ENCODE peak calls at places on chromosome 19, in five cellular contexts. One of them, this sample, is unnamed. For H3K9me3, the result is how much of the 10 kb centered on the place peaks cover.

GRCh38 chr19:18731562-18732008 is 48.1 kb downstream of the CRTC1 start:
- DNase-seq in body of pancreas: no peak
- DNase-seq in CD4-positive, alpha-beta T cell: no peak
- DNase-seq in esophagus muscularis mucosa: no peak
- DNase-seq in upper lobe of right lung: no peak
- DNase-seq in this sample: peak

GRCh38 chr19:342801-343421 is 1.7 kb downstream of the MIER2 start:
- DNase-seq in body of pancreas: peak
- DNase-seq in upper lobe of right lung: peak
- DNase-seq in CD4-positive, alpha-beta T cell: no peak
- DNase-seq in esophagus muscularis mucosa: no peak
- DNase-seq in this sample: no peak

GRCh38 chr19:752652-753517 is 2.0 kb downstream of the MISP start:
- DNase-seq in upper lobe of right lung: peak
- DNase-seq in body of pancreas: no peak
- DNase-seq in CD4-positive, alpha-beta T cell: no peak
- DNase-seq in esophagus muscularis mucosa: no peak
- DNase-seq in this sample: no peak

GRCh38 chr19:13835791-13836723 is 40.8 kb downstream of the ZSWIM4 start:
- DNase-seq in CD4-positive, alpha-beta T cell: no peak
- DNase-seq in body of pancreas: no peak
- DNase-seq in upper lobe of right lung: peak
- DNase-seq in esophagus muscularis mucosa: no peak
- DNase-seq in this sample: peak

GRCh38 chr19:13082192-13083007 is 20.3 kb downstream of the LYL1 start:
- DNase-seq in CD4-positive, alpha-beta T cell: no peak
- DNase-seq in esophagus muscularis mucosa: no peak
- DNase-seq in body of pancreas: no peak
- DNase-seq in upper lobe of right lung: no peak
- DNase-seq in this sample: peak

GRCh38 chr19:17052439-17052838 is 22.8 kb downstream of the HAUS8 start:
- DNase-seq in esophagus muscularis mucosa: no peak
- DNase-seq in upper lobe of right lung: no peak
- DNase-seq in CD4-positive, alpha-beta T cell: peak
- DNase-seq in body of pancreas: peak
- DNase-seq in this sample: peak

GRCh38 chr19:10005632-10006334 is 4.5 kb downstream of the COL5A3 start:
- DNase-seq in body of pancreas: no peak
- DNase-seq in CD4-positive, alpha-beta T cell: no peak
- DNase-seq in upper lobe of right lung: no peak
- DNase-seq in esophagus muscularis mucosa: no peak
- DNase-seq in this sample: no peak

GRCh38 chr19:29793116-29793727 is 18.6 kb upstream of the CCNE1 start:
- DNase-seq in CD4-positive, alpha-beta T cell: no peak
- DNase-seq in esophagus muscularis mucosa: no peak
- DNase-seq in body of pancreas: no peak
- DNase-seq in upper lobe of right lung: no peak
- DNase-seq in this sample: peak

GRCh38 chr19:34316741-34317241 is 48.2 kb upstream of the GPI start:
- DNase-seq in upper lobe of right lung: no peak
- DNase-seq in CD4-positive, alpha-beta T cell: no peak
- DNase-seq in esophagus muscularis mucosa: no peak
- DNase-seq in body of pancreas: no peak
- DNase-seq in this sample: no peak

GRCh38 chr19:18666784-18667183 is 16.7 kb upstream of the CRTC1 start:
- DNase-seq in body of pancreas: no peak
- DNase-seq in upper lobe of right lung: no peak
- DNase-seq in CD4-positive, alpha-beta T cell: no peak
- DNase-seq in esophagus muscularis mucosa: no peak
- DNase-seq in this sample: no peak

GRCh38 chr19:8615813-8616596 is 5.5 kb upstream of the ADAMTS10 start:
- DNase-seq in upper lobe of right lung: no peak
- DNase-seq in esophagus muscularis mucosa: no peak
- DNase-seq in CD4-positive, alpha-beta T cell: peak
- DNase-seq in body of pancreas: peak
- DNase-seq in this sample: peak

GRCh38 chr19:48190288-48191284 is 20.1 kb downstream of the ZSWIM9 start:
- DNase-seq in upper lobe of right lung: no peak
- DNase-seq in esophagus muscularis mucosa: no peak
- DNase-seq in CD4-positive, alpha-beta T cell: peak
- DNase-seq in body of pancreas: peak
- DNase-seq in this sample: peak

GRCh38 chr19:33194884-33195710 is 967 bp downstream of the LRP3 start:
- DNase-seq in upper lobe of right lung: peak
- DNase-seq in CD4-positive, alpha-beta T cell: no peak
- DNase-seq in body of pancreas: peak
- DNase-seq in esophagus muscularis mucosa: no peak
- DNase-seq in this sample: peak

GRCh38 chr19:1074512-1075283 is 7.7 kb downstream of the ARHGAP45 start:
- DNase-seq in upper lobe of right lung: peak
- DNase-seq in esophagus muscularis mucosa: peak
- DNase-seq in body of pancreas: peak
- DNase-seq in CD4-positive, alpha-beta T cell: peak
- DNase-seq in this sample: no peak

GRCh38 chr19:54458648-54459281 is 4.8 kb downstream of the LENG9 start:
- DNase-seq in body of pancreas: no peak
- DNase-seq in CD4-positive, alpha-beta T cell: no peak
- DNase-seq in esophagus muscularis mucosa: no peak
- DNase-seq in upper lobe of right lung: no peak
- DNase-seq in this sample: no peak

GRCh38 chr19:49297403-49297802 is 27.6 kb downstream of the SLC6A16 start:
- DNase-seq in upper lobe of right lung: no peak
- DNase-seq in CD4-positive, alpha-beta T cell: no peak
- DNase-seq in body of pancreas: no peak
- DNase-seq in esophagus muscularis mucosa: no peak
- DNase-seq in this sample: no peak

GRCh38 chr19:49295208-49295880 is 29.6 kb downstream of the SLC6A16 start:
- DNase-seq in upper lobe of right lung: no peak
- DNase-seq in CD4-positive, alpha-beta T cell: no peak
- DNase-seq in body of pancreas: no peak
- DNase-seq in esophagus muscularis mucosa: no peak
- DNase-seq in this sample: no peak

GRCh38 chr19:49301866-49302252 is 23.1 kb downstream of the SLC6A16 start:
- DNase-seq in CD4-positive, alpha-beta T cell: no peak
- DNase-seq in upper lobe of right lung: no peak
- DNase-seq in body of pancreas: no peak
- DNase-seq in esophagus muscularis mucosa: no peak
- DNase-seq in this sample: no peak

GRCh38 chr19:49301165-49301865 is 23.7 kb downstream of the SLC6A16 start:
- DNase-seq in body of pancreas: peak
- DNase-seq in upper lobe of right lung: peak
- DNase-seq in CD4-positive, alpha-beta T cell: peak
- DNase-seq in esophagus muscularis mucosa: no peak
- DNase-seq in this sample: peak
- H3K9me3 ChIP-seq in body of pancreas: under half
- H3K9me3 ChIP-seq in upper lobe of right lung: under half
- H3K9me3 ChIP-seq in CD4-positive, alpha-beta T cell: under half
- H3K9me3 ChIP-seq in esophagus muscularis mucosa: under half
- H3K9me3 ChIP-seq in this sample: under half

GRCh38 chr19:52370341-52370710 is 603 bp downstream of the ZNF880 start:
- DNase-seq in body of pancreas: no peak
- DNase-seq in upper lobe of right lung: no peak
- DNase-seq in esophagus muscularis mucosa: no peak
- DNase-seq in CD4-positive, alpha-beta T cell: no peak
- DNase-seq in this sample: no peak

GRCh38 chr19:52369463-52370340 is at the start of gene ZNF880:
- DNase-seq in upper lobe of right lung: peak
- DNase-seq in CD4-positive, alpha-beta T cell: peak
- DNase-seq in body of pancreas: peak
- DNase-seq in esophagus muscularis mucosa: peak
- DNase-seq in this sample: peak

DNA sequence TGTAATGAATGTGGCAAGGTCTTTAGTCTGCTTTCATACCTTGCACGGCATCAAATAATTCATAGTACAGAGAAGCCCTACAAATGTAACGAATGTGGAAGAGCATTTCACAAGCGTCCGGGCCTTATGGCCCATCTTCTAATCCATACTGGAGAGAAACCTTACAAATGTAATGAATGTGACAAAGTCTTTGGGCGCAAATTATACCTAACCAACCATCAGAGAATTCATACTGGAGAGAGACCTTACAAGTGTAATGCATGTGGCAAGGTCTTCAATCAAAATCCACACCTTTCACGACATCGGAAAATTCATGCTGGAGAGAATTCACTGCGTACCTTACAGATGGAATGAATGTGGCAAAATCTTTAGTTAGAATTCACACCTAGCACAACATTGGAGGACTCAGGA is 3.3 kb upstream of the ZNF880 start:
- DNase-seq in upper lobe of right lung: no peak
- DNase-seq in esophagus muscularis mucosa: no peak
- DNase-seq in CD4-positive, alpha-beta T cell: no peak
- DNase-seq in body of pancreas: no peak
- DNase-seq in this sample: no peak
- H3K9me3 ChIP-seq in upper lobe of right lung: half or more
- H3K9me3 ChIP-seq in esophagus muscularis mucosa: under half
- H3K9me3 ChIP-seq in CD4-positive, alpha-beta T cell: half or more
- H3K9me3 ChIP-seq in body of pancreas: under half
- H3K9me3 ChIP-seq in this sample: half or more

GRCh38 chr19:58097783-58098681 is at the start of gene ZSCAN18:
- DNase-seq in upper lobe of right lung: peak
- DNase-seq in body of pancreas: peak
- DNase-seq in CD4-positive, alpha-beta T cell: peak
- DNase-seq in esophagus muscularis mucosa: peak
- DNase-seq in this sample: peak
- H3K9me3 ChIP-seq in upper lobe of right lung: under half
- H3K9me3 ChIP-seq in body of pancreas: under half
- H3K9me3 ChIP-seq in CD4-positive, alpha-beta T cell: half or more
- H3K9me3 ChIP-seq in esophagus muscularis mucosa: under half
- H3K9me3 ChIP-seq in this sample: half or more

GRCh38 chr19:6092329-6093286 is 17.7 kb downstream of the RFX2 start:
- DNase-seq in upper lobe of right lung: peak
- DNase-seq in body of pancreas: peak
- DNase-seq in esophagus muscularis mucosa: no peak
- DNase-seq in CD4-positive, alpha-beta T cell: no peak
- DNase-seq in this sample: peak

GRCh38 chr19:6097911-6098310 is 12.4 kb downstream of the RFX2 start:
- DNase-seq in CD4-positive, alpha-beta T cell: no peak
- DNase-seq in esophagus muscularis mucosa: no peak
- DNase-seq in upper lobe of right lung: no peak
- DNase-seq in body of pancreas: no peak
- DNase-seq in this sample: no peak

GRCh38 chr19:6099037-6099436 is 11.3 kb downstream of the RFX2 start:
- DNase-seq in CD4-positive, alpha-beta T cell: no peak
- DNase-seq in body of pancreas: no peak
- DNase-seq in esophagus muscularis mucosa: no peak
- DNase-seq in upper lobe of right lung: no peak
- DNase-seq in this sample: no peak

GRCh38 chr19:6098574-6098973 is 11.7 kb downstream of the RFX2 start:
- DNase-seq in body of pancreas: no peak
- DNase-seq in upper lobe of right lung: no peak
- DNase-seq in esophagus muscularis mucosa: no peak
- DNase-seq in CD4-positive, alpha-beta T cell: no peak
- DNase-seq in this sample: no peak

DNA sequence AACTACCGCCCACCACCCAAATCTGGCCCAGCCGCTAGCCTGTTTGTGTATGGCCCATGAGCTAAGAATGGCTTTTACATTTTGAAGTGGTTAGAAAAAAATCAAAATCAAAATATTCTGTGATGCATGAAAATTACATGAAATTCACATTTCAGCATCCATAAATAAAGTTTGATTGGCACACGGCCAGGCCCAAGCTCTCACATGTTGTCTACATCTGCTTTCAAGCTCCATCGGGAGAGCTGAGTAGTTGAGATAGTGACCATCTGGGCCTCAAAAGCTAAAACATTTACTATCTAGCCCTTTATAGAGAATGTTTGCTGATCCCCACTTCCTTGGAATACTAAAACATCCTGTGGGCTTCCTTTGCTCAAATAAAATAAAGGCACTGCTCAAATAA is 14.5 kb downstream of the RFX2 start:
- DNase-seq in upper lobe of right lung: no peak
- DNase-seq in CD4-positive, alpha-beta T cell: no peak
- DNase-seq in body of pancreas: no peak
- DNase-seq in esophagus muscularis mucosa: no peak
- DNase-seq in this sample: no peak
- H3K9me3 ChIP-seq in upper lobe of right lung: under half
- H3K9me3 ChIP-seq in CD4-positive, alpha-beta T cell: under half
- H3K9me3 ChIP-seq in body of pancreas: under half
- H3K9me3 ChIP-seq in esophagus muscularis mucosa: under half
- H3K9me3 ChIP-seq in this sample: under half

DNA sequence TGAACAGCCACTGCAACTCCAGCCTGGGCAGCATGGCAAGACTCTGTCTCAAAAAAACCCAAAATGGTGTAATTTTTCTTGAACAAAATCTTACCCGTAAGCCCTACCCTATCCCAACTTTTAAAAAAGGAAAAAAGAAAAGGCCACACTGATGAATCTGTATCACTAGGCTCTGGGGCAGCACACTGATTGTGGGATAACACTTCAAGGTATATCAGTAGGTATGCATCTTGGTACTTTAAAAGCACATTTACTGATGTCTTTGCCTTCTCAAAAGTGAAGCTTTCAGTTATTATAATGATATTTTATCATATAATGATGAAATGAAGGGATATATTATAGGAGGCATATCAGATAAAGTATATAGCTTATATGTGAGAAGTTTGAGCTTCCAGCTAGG is 24.3 kb downstream of the ZNF112 start:
- DNase-seq in upper lobe of right lung: no peak
- DNase-seq in esophagus muscularis mucosa: no peak
- DNase-seq in body of pancreas: no peak
- DNase-seq in CD4-positive, alpha-beta T cell: no peak
- DNase-seq in this sample: no peak
- H3K9me3 ChIP-seq in upper lobe of right lung: under half
- H3K9me3 ChIP-seq in esophagus muscularis mucosa: under half
- H3K9me3 ChIP-seq in body of pancreas: under half
- H3K9me3 ChIP-seq in CD4-positive, alpha-beta T cell: half or more
- H3K9me3 ChIP-seq in this sample: half or more

DNA sequence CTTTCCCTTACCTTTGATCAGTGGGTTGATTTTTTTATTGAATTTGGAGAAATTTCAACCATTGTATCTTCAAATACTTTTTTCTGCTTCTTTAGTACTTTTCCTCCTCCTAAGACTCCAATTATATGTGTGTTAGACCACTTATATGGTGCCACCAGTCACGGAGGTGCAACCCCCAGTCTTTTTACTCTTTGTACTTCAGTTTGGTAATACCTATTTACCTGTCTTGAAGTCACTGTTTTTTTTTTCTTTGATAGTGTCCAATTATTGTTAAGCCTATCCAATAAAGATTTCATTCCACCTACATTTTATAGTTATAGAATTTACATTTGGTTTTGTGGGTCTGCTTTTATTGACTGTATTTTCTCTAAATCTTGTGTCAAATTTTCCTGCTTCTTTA is 14.9 kb downstream of the ZNF283 start:
- DNase-seq in upper lobe of right lung: no peak
- DNase-seq in esophagus muscularis mucosa: no peak
- DNase-seq in CD4-positive, alpha-beta T cell: no peak
- DNase-seq in body of pancreas: no peak
- DNase-seq in this sample: no peak
- H3K9me3 ChIP-seq in upper lobe of right lung: half or more
- H3K9me3 ChIP-seq in esophagus muscularis mucosa: under half
- H3K9me3 ChIP-seq in CD4-positive, alpha-beta T cell: half or more
- H3K9me3 ChIP-seq in body of pancreas: under half
- H3K9me3 ChIP-seq in this sample: half or more

DNA sequence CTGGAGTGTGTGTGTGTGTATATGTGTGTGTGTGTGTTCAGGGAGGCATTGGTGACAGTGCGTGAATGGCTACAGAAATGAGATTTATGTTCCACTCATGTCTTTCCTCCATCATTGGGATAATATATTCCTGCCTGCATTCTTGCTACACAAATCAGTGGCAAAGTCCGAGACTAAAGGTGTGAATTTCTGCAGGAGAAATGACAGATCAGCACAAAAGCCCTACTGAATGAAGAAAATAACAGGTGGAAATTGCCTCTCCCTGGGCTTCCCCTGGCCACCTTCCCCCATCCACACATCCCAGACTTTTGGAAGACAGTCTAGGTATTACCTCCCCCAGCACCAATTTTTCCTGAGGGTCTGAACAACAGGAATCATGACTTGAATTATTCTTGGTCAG is 10.1 kb downstream of the SIGLEC6 start:
- DNase-seq in upper lobe of right lung: no peak
- DNase-seq in body of pancreas: no peak
- DNase-seq in esophagus muscularis mucosa: peak
- DNase-seq in CD4-positive, alpha-beta T cell: no peak
- DNase-seq in this sample: no peak
- H3K9me3 ChIP-seq in upper lobe of right lung: under half
- H3K9me3 ChIP-seq in body of pancreas: under half
- H3K9me3 ChIP-seq in esophagus muscularis mucosa: under half
- H3K9me3 ChIP-seq in CD4-positive, alpha-beta T cell: under half
- H3K9me3 ChIP-seq in this sample: under half